ENCODE peak calls at places on chromosome 10, in ten cellular contexts. One of them, this sample, is unnamed. For H3K36me3 and H3K27me3, the result is how much of the 10 kb centered on the place peaks cover.

GRCh38 chr10:88762906-88763305 is 3.1 kb downstream of the LIPN start:
- DNase-seq in psoas muscle: no peak
- DNase-seq in BJ: no peak
- DNase-seq in PC-9: no peak
- DNase-seq in adrenal gland: no peak
- DNase-seq in A673: no peak
- DNase-seq in sigmoid colon: no peak
- DNase-seq in right atrium auricular region: no peak
- DNase-seq in lung: no peak
- DNase-seq in CD8-positive, alpha-beta T cell: no peak
- DNase-seq in this sample: no peak

GRCh38 chr10:127612-128432 is 7.4 kb upstream of the ZMYND11 start:
- DNase-seq in psoas muscle: no peak
- DNase-seq in BJ: no peak
- DNase-seq in PC-9: no peak
- DNase-seq in adrenal gland: no peak
- DNase-seq in A673: no peak
- DNase-seq in sigmoid colon: no peak
- DNase-seq in right atrium auricular region: no peak
- DNase-seq in lung: no peak
- DNase-seq in CD8-positive, alpha-beta T cell: no peak
- DNase-seq in this sample: peak

GRCh38 chr10:97000487-97001182 is 168.5 kb downstream of the LCOR start:
- DNase-seq in psoas muscle: no peak
- DNase-seq in BJ: no peak
- DNase-seq in PC-9: no peak
- DNase-seq in adrenal gland: no peak
- DNase-seq in A673: no peak
- DNase-seq in sigmoid colon: no peak
- DNase-seq in right atrium auricular region: no peak
- DNase-seq in lung: no peak
- DNase-seq in CD8-positive, alpha-beta T cell: no peak
- DNase-seq in this sample: no peak

GRCh38 chr10:70379581-70380176 is 2.7 kb downstream of the LRRC20 start:
- DNase-seq in psoas muscle: no peak
- DNase-seq in BJ: no peak
- DNase-seq in PC-9: no peak
- DNase-seq in adrenal gland: no peak
- DNase-seq in A673: no peak
- DNase-seq in sigmoid colon: no peak
- DNase-seq in right atrium auricular region: no peak
- DNase-seq in lung: no peak
- DNase-seq in CD8-positive, alpha-beta T cell: no peak
- DNase-seq in this sample: no peak

GRCh38 chr10:126663880-126664279 is 6.6 kb downstream of the C10orf90 start:
- DNase-seq in psoas muscle: no peak
- DNase-seq in BJ: no peak
- DNase-seq in PC-9: peak
- DNase-seq in adrenal gland: no peak
- DNase-seq in A673: peak
- DNase-seq in sigmoid colon: no peak
- DNase-seq in right atrium auricular region: no peak
- DNase-seq in lung: no peak
- DNase-seq in CD8-positive, alpha-beta T cell: no peak
- DNase-seq in this sample: no peak

GRCh38 chr10:129323877-129324276 is 143.2 kb upstream of the MGMT start:
- DNase-seq in psoas muscle: no peak
- DNase-seq in BJ: no peak
- DNase-seq in PC-9: no peak
- DNase-seq in adrenal gland: no peak
- DNase-seq in A673: peak
- DNase-seq in sigmoid colon: no peak
- DNase-seq in right atrium auricular region: no peak
- DNase-seq in lung: no peak
- DNase-seq in CD8-positive, alpha-beta T cell: no peak
- DNase-seq in this sample: no peak

GRCh38 chr10:13707156-13707881 is 120.6 kb downstream of the PRPF18 start:
- DNase-seq in psoas muscle: peak
- DNase-seq in BJ: peak
- DNase-seq in PC-9: peak
- DNase-seq in adrenal gland: peak
- DNase-seq in A673: peak
- DNase-seq in sigmoid colon: peak
- DNase-seq in right atrium auricular region: peak
- DNase-seq in lung: peak
- DNase-seq in CD8-positive, alpha-beta T cell: no peak
- DNase-seq in this sample: peak

GRCh38 chr10:29559996-29560395 is 74.8 kb downstream of the SVIL start:
- DNase-seq in psoas muscle: no peak
- DNase-seq in BJ: no peak
- DNase-seq in PC-9: no peak
- DNase-seq in adrenal gland: no peak
- DNase-seq in A673: peak
- DNase-seq in sigmoid colon: no peak
- DNase-seq in right atrium auricular region: no peak
- DNase-seq in lung: no peak
- DNase-seq in CD8-positive, alpha-beta T cell: no peak
- DNase-seq in this sample: no peak

GRCh38 chr10:3082290-3082689 is 14.9 kb downstream of the PFKP start:
- DNase-seq in psoas muscle: no peak
- DNase-seq in BJ: no peak
- DNase-seq in PC-9: no peak
- DNase-seq in adrenal gland: no peak
- DNase-seq in A673: no peak
- DNase-seq in sigmoid colon: peak
- DNase-seq in right atrium auricular region: no peak
- DNase-seq in lung: no peak
- DNase-seq in CD8-positive, alpha-beta T cell: no peak
- DNase-seq in this sample: peak

GRCh38 chr10:3077940-3078630 is 10.7 kb downstream of the PFKP start:
- DNase-seq in psoas muscle: no peak
- DNase-seq in BJ: no peak
- DNase-seq in PC-9: no peak
- DNase-seq in adrenal gland: no peak
- DNase-seq in A673: peak
- DNase-seq in sigmoid colon: peak
- DNase-seq in right atrium auricular region: no peak
- DNase-seq in lung: no peak
- DNase-seq in CD8-positive, alpha-beta T cell: no peak
- DNase-seq in this sample: no peak

GRCh38 chr10:3077506-3077905 is 10.2 kb downstream of the PFKP start:
- DNase-seq in psoas muscle: no peak
- DNase-seq in BJ: no peak
- DNase-seq in PC-9: no peak
- DNase-seq in adrenal gland: no peak
- DNase-seq in A673: no peak
- DNase-seq in sigmoid colon: no peak
- DNase-seq in right atrium auricular region: no peak
- DNase-seq in lung: no peak
- DNase-seq in CD8-positive, alpha-beta T cell: no peak
- DNase-seq in this sample: no peak

GRCh38 chr10:3081383-3081981 is 14.1 kb downstream of the PFKP start:
- DNase-seq in psoas muscle: no peak
- DNase-seq in BJ: no peak
- DNase-seq in PC-9: no peak
- DNase-seq in adrenal gland: no peak
- DNase-seq in A673: no peak
- DNase-seq in sigmoid colon: peak
- DNase-seq in right atrium auricular region: no peak
- DNase-seq in lung: no peak
- DNase-seq in CD8-positive, alpha-beta T cell: no peak
- DNase-seq in this sample: peak

DNA sequence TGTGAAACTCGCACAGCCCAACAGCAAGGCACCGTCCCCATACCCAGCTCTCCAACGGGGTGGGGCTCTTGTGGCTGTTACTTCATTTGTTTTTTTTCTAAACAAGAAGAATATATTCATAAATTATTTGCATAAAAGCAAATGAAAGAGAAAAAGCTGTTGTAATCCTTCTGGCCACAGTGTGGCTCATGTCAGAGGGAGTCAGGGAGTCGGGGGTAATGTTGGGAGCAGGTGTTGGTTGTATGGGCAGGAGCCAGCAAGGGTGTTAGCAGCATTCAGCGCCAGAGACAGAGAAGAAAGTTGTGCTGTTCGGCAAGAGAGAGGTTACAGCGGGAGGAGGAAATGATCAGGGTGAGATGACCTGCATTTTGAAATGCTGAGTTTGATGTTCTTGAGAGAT is 13.3 kb downstream of the PFKP start:
- DNase-seq in psoas muscle: no peak
- DNase-seq in BJ: no peak
- DNase-seq in PC-9: no peak
- DNase-seq in adrenal gland: no peak
- DNase-seq in A673: no peak
- DNase-seq in sigmoid colon: peak
- DNase-seq in right atrium auricular region: no peak
- DNase-seq in lung: no peak
- DNase-seq in CD8-positive, alpha-beta T cell: no peak
- DNase-seq in this sample: no peak
- TF ChIP-seq CTCF in psoas muscle: peak
- TF ChIP-seq CTCF in BJ: no peak
- TF ChIP-seq CTCF in PC-9: no peak
- TF ChIP-seq CTCF in adrenal gland: no peak
- TF ChIP-seq CTCF in A673: no peak
- TF ChIP-seq CTCF in sigmoid colon: no peak
- TF ChIP-seq CTCF in right atrium auricular region: no peak
- TF ChIP-seq CTCF in lung: no peak
- TF ChIP-seq CTCF in CD8-positive, alpha-beta T cell: no peak
- TF ChIP-seq CTCF in this sample: no peak

GRCh38 chr10:99748823-99749451 is 16.9 kb downstream of the CUTC start:
- DNase-seq in psoas muscle: no peak
- DNase-seq in BJ: no peak
- DNase-seq in PC-9: no peak
- DNase-seq in adrenal gland: no peak
- DNase-seq in A673: no peak
- DNase-seq in sigmoid colon: no peak
- DNase-seq in right atrium auricular region: no peak
- DNase-seq in lung: no peak
- DNase-seq in CD8-positive, alpha-beta T cell: no peak
- DNase-seq in this sample: no peak
- H3K36me3 ChIP-seq in psoas muscle: under half
- H3K36me3 ChIP-seq in BJ: under half
- H3K36me3 ChIP-seq in PC-9: under half
- H3K36me3 ChIP-seq in adrenal gland: half or more
- H3K36me3 ChIP-seq in A673: half or more
- H3K36me3 ChIP-seq in sigmoid colon: under half
- H3K36me3 ChIP-seq in right atrium auricular region: half or more
- H3K36me3 ChIP-seq in lung: under half
- H3K36me3 ChIP-seq in CD8-positive, alpha-beta T cell: under half
- H3K36me3 ChIP-seq in this sample: half or more

GRCh38 chr10:23195846-23196200 is 3.7 kb downstream of the PTF1A start:
- DNase-seq in psoas muscle: no peak
- DNase-seq in BJ: no peak
- DNase-seq in PC-9: no peak
- DNase-seq in adrenal gland: no peak
- DNase-seq in A673: no peak
- DNase-seq in sigmoid colon: no peak
- DNase-seq in right atrium auricular region: no peak
- DNase-seq in lung: no peak
- DNase-seq in CD8-positive, alpha-beta T cell: no peak
- DNase-seq in this sample: no peak

GRCh38 chr10:23194471-23194965 is 2.4 kb downstream of the PTF1A start:
- DNase-seq in psoas muscle: no peak
- DNase-seq in BJ: no peak
- DNase-seq in PC-9: no peak
- DNase-seq in adrenal gland: no peak
- DNase-seq in A673: no peak
- DNase-seq in sigmoid colon: no peak
- DNase-seq in right atrium auricular region: no peak
- DNase-seq in lung: no peak
- DNase-seq in CD8-positive, alpha-beta T cell: no peak
- DNase-seq in this sample: no peak

GRCh38 chr10:23196201-23196600 is 4.1 kb downstream of the PTF1A start:
- DNase-seq in psoas muscle: no peak
- DNase-seq in BJ: no peak
- DNase-seq in PC-9: no peak
- DNase-seq in adrenal gland: no peak
- DNase-seq in A673: no peak
- DNase-seq in sigmoid colon: no peak
- DNase-seq in right atrium auricular region: no peak
- DNase-seq in lung: no peak
- DNase-seq in CD8-positive, alpha-beta T cell: no peak
- DNase-seq in this sample: no peak

GRCh38 chr10:23193435-23194074 is 1.4 kb downstream of the PTF1A start:
- DNase-seq in psoas muscle: no peak
- DNase-seq in BJ: no peak
- DNase-seq in PC-9: no peak
- DNase-seq in adrenal gland: no peak
- DNase-seq in A673: no peak
- DNase-seq in sigmoid colon: no peak
- DNase-seq in right atrium auricular region: no peak
- DNase-seq in lung: no peak
- DNase-seq in CD8-positive, alpha-beta T cell: no peak
- DNase-seq in this sample: no peak

DNA sequence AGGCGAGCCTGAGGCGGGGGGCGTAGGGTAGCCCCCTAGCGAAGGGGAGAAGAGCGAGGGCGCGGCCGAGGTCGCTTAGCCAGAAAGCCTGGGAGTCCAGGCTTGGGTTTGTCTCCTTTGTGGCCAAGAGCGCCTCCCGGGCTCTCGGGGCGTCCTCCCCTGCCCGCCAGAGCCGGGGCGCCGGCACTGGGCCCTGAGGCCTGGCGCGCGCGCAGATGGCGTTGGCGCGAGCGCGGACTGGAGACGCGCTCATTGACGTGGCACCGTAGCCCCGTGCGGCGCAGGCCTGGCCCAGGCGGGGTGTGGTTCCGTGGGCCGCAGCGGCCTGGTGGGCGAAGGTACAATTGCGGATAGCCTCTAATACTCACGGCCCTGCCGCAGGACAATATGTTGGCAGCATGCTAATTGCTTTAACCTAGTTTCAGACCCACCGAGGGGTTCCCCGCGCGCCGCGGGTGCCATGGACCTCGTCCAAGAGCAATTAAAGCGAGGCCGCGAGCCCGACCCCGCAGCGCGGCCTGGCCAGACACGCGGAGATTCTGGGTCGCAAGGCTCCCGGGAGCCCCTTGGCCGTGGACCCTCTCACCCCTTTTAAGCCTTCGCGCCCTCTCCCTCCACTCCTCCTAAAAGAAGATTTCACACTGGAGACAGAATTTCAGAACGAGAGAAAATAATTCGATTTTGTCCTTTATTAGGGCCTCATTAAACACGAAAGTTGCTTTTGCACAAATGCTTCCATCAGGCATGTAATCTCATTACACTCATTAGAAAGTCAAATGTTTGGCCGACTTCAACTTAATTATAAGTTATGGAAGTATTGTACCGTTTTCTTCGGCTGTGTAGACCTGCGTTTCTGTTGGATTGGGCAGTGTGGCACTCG is 3.1 kb downstream of the PTF1A start:
- DNase-seq in psoas muscle: no peak
- DNase-seq in BJ: no peak
- DNase-seq in PC-9: no peak
- DNase-seq in adrenal gland: no peak
- DNase-seq in A673: no peak
- DNase-seq in sigmoid colon: no peak
- DNase-seq in right atrium auricular region: no peak
- DNase-seq in lung: no peak
- DNase-seq in CD8-positive, alpha-beta T cell: no peak
- DNase-seq in this sample: no peak
- H3K27me3 ChIP-seq in psoas muscle: half or more
- H3K27me3 ChIP-seq in BJ: under half
- H3K27me3 ChIP-seq in PC-9: under half
- H3K27me3 ChIP-seq in adrenal gland: half or more
- H3K27me3 ChIP-seq in A673: half or more
- H3K27me3 ChIP-seq in sigmoid colon: under half
- H3K27me3 ChIP-seq in right atrium auricular region: under half
- H3K27me3 ChIP-seq in lung: under half
- H3K27me3 ChIP-seq in CD8-positive, alpha-beta T cell: under half
- H3K27me3 ChIP-seq in this sample: half or more

DNA sequence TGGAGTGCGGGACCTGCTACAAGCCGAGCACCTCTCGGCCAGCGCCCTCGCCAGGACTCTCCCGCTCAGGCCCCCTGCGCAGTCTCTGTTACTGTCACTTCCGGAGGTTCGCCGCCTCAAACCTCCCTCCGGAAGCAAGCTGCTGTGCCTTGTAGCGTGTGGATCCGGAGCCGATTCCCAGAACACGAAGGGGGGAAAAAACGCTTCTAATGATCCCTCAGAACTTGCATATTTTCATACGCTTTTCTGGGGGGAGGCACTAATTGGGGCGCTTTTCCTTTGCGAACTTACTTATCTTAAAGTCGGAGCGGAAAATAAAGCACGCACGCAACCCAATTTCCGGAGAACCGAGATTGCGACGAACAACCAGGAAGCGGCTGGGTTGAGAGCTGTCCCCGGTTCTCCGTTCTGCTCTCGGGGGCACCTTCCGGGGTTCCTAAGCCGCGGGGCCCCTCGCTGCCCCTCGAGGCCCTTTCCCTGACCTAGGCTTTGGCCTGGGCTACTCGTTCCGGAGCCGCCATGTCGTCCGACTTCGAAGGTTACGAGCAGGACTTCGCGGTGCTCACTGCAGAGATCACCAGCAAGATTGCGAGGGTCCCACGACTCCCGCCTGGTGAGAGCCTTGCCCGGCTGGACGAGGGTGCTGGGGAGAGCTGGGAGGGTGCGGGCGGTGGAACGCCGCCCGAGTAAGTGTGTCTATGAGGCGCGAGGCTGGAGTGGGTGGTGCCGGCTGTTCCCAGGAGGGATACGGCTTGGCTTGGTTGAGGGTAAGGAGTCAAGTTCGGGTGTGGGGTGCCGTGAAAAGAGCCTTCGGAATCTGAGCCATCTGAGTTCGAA is at the start of the genes VTI1A and ZDHHC6:
- DNase-seq in psoas muscle: peak
- DNase-seq in BJ: no peak
- DNase-seq in PC-9: peak
- DNase-seq in adrenal gland: peak
- DNase-seq in A673: peak
- DNase-seq in sigmoid colon: peak
- DNase-seq in right atrium auricular region: peak
- DNase-seq in lung: peak
- DNase-seq in CD8-positive, alpha-beta T cell: peak
- DNase-seq in this sample: peak
- TF ChIP-seq CTCF in psoas muscle: peak
- TF ChIP-seq CTCF in BJ: peak
- TF ChIP-seq CTCF in PC-9: no peak
- TF ChIP-seq CTCF in adrenal gland: peak
- TF ChIP-seq CTCF in A673: peak
- TF ChIP-seq CTCF in sigmoid colon: no peak
- TF ChIP-seq CTCF in right atrium auricular region: peak
- TF ChIP-seq CTCF in lung: no peak
- TF ChIP-seq CTCF in CD8-positive, alpha-beta T cell: no peak
- TF ChIP-seq CTCF in this sample: no peak

This sample was measured in tibial artery.